ENCODE peak calls at places on chromosome 7, in six cellular contexts. One of them, this sample, is unnamed. For H3K27me3 and H3K36me3, the result is how much of the 10 kb centered on the place peaks cover.

GRCh38 chr7:51234139-51234538 is 82.5 kb downstream of the COBL start:
- DNase-seq in mammary epithelial cell: no peak
- DNase-seq in WERI-Rb-1: no peak
- DNase-seq in CD4-positive, CD25-positive, alpha-beta regulatory T cell: no peak
- DNase-seq in lung: no peak
- DNase-seq in SK-N-SH: no peak
- DNase-seq in this sample: no peak

GRCh38 chr7:146027243-146027642 is 89.4 kb upstream of the CNTNAP2 start:
- DNase-seq in mammary epithelial cell: no peak
- DNase-seq in WERI-Rb-1: no peak
- DNase-seq in CD4-positive, CD25-positive, alpha-beta regulatory T cell: no peak
- DNase-seq in lung: no peak
- DNase-seq in SK-N-SH: no peak
- DNase-seq in this sample: no peak

GRCh38 chr7:325811-326210 is 35.8 kb downstream of the FOXL3 start:
- DNase-seq in mammary epithelial cell: no peak
- DNase-seq in WERI-Rb-1: no peak
- DNase-seq in CD4-positive, CD25-positive, alpha-beta regulatory T cell: no peak
- DNase-seq in lung: no peak
- DNase-seq in SK-N-SH: no peak
- DNase-seq in this sample: no peak

GRCh38 chr7:28155964-28156363 is 24.6 kb downstream of the JAZF1 start:
- DNase-seq in mammary epithelial cell: peak
- DNase-seq in WERI-Rb-1: no peak
- DNase-seq in CD4-positive, CD25-positive, alpha-beta regulatory T cell: no peak
- DNase-seq in lung: no peak
- DNase-seq in SK-N-SH: no peak
- DNase-seq in this sample: no peak

GRCh38 chr7:89085580-89085979 is 290.0 kb upstream of the TEX47 start:
- DNase-seq in mammary epithelial cell: no peak
- DNase-seq in WERI-Rb-1: peak
- DNase-seq in CD4-positive, CD25-positive, alpha-beta regulatory T cell: no peak
- DNase-seq in lung: no peak
- DNase-seq in SK-N-SH: peak
- DNase-seq in this sample: no peak

GRCh38 chr7:119935418-119936025 is 337.5 kb upstream of the KCND2 start:
- DNase-seq in mammary epithelial cell: peak
- DNase-seq in WERI-Rb-1: no peak
- DNase-seq in CD4-positive, CD25-positive, alpha-beta regulatory T cell: peak
- DNase-seq in lung: no peak
- DNase-seq in SK-N-SH: peak
- DNase-seq in this sample: no peak

GRCh38 chr7:133613250-133613649 is 360.4 kb downstream of the EXOC4 start:
- DNase-seq in mammary epithelial cell: no peak
- DNase-seq in WERI-Rb-1: no peak
- DNase-seq in CD4-positive, CD25-positive, alpha-beta regulatory T cell: no peak
- DNase-seq in lung: no peak
- DNase-seq in SK-N-SH: no peak
- DNase-seq in this sample: no peak

GRCh38 chr7:15891151-15891842 is 204.8 kb upstream of the MEOX2 start:
- DNase-seq in mammary epithelial cell: no peak
- DNase-seq in WERI-Rb-1: no peak
- DNase-seq in CD4-positive, CD25-positive, alpha-beta regulatory T cell: no peak
- DNase-seq in lung: no peak
- DNase-seq in SK-N-SH: no peak
- DNase-seq in this sample: no peak

GRCh38 chr7:102119213-102119651 is 167.4 kb upstream of the SH2B2 start:
- DNase-seq in mammary epithelial cell: peak
- DNase-seq in WERI-Rb-1: no peak
- DNase-seq in CD4-positive, CD25-positive, alpha-beta regulatory T cell: no peak
- DNase-seq in lung: no peak
- DNase-seq in SK-N-SH: no peak
- DNase-seq in this sample: no peak

GRCh38 chr7:116501425-116502167 is 2.1 kb downstream of the CAV2 start:
- DNase-seq in mammary epithelial cell: peak
- DNase-seq in WERI-Rb-1: no peak
- DNase-seq in CD4-positive, CD25-positive, alpha-beta regulatory T cell: no peak
- DNase-seq in lung: no peak
- DNase-seq in SK-N-SH: no peak
- DNase-seq in this sample: no peak

GRCh38 chr7:1845536-1846311 is 175.6 kb downstream of the ELFN1 start:
- DNase-seq in mammary epithelial cell: no peak
- DNase-seq in WERI-Rb-1: peak
- DNase-seq in CD4-positive, CD25-positive, alpha-beta regulatory T cell: no peak
- DNase-seq in lung: no peak
- DNase-seq in SK-N-SH: peak
- DNase-seq in this sample: no peak

GRCh38 chr7:24756545-24756988 is 697 bp downstream of the GSDME start:
- DNase-seq in mammary epithelial cell: no peak
- DNase-seq in WERI-Rb-1: no peak
- DNase-seq in CD4-positive, CD25-positive, alpha-beta regulatory T cell: peak
- DNase-seq in lung: no peak
- DNase-seq in SK-N-SH: no peak
- DNase-seq in this sample: no peak

GRCh38 chr7:36692444-36692843 is 31.9 kb downstream of the AOAH start:
- DNase-seq in mammary epithelial cell: no peak
- DNase-seq in WERI-Rb-1: no peak
- DNase-seq in CD4-positive, CD25-positive, alpha-beta regulatory T cell: peak
- DNase-seq in lung: no peak
- DNase-seq in SK-N-SH: no peak
- DNase-seq in this sample: no peak

GRCh38 chr7:55570218-55570873 is 2.0 kb downstream of the VOPP1 start:
- DNase-seq in mammary epithelial cell: no peak
- DNase-seq in WERI-Rb-1: no peak
- DNase-seq in CD4-positive, CD25-positive, alpha-beta regulatory T cell: peak
- DNase-seq in lung: no peak
- DNase-seq in SK-N-SH: no peak
- DNase-seq in this sample: no peak

GRCh38 chr7:130009848-130010688 is 41.1 kb downstream of the ZC3HC1 start:
- DNase-seq in mammary epithelial cell: peak
- DNase-seq in WERI-Rb-1: no peak
- DNase-seq in CD4-positive, CD25-positive, alpha-beta regulatory T cell: peak
- DNase-seq in lung: no peak
- DNase-seq in SK-N-SH: peak
- DNase-seq in this sample: no peak

GRCh38 chr7:43572516-43573049 is 10.3 kb upstream of the STK17A start:
- DNase-seq in mammary epithelial cell: peak
- DNase-seq in WERI-Rb-1: no peak
- DNase-seq in CD4-positive, CD25-positive, alpha-beta regulatory T cell: peak
- DNase-seq in lung: peak
- DNase-seq in SK-N-SH: no peak
- DNase-seq in this sample: no peak

GRCh38 chr7:80937336-80937735 is 18.5 kb upstream of the SEMA3C start:
- DNase-seq in mammary epithelial cell: no peak
- DNase-seq in WERI-Rb-1: no peak
- DNase-seq in CD4-positive, CD25-positive, alpha-beta regulatory T cell: no peak
- DNase-seq in lung: no peak
- DNase-seq in SK-N-SH: peak
- DNase-seq in this sample: no peak
- H3K4me3 ChIP-seq in mammary epithelial cell: no peak
- H3K4me3 ChIP-seq in WERI-Rb-1: no peak
- H3K4me3 ChIP-seq in CD4-positive, CD25-positive, alpha-beta regulatory T cell: no peak
- H3K4me3 ChIP-seq in lung: no peak
- H3K4me3 ChIP-seq in SK-N-SH: no peak
- H3K4me3 ChIP-seq in this sample: no peak

GRCh38 chr7:96993453-96993865 is 11.9 kb upstream of the DLX6 start:
- DNase-seq in mammary epithelial cell: no peak
- DNase-seq in WERI-Rb-1: no peak
- DNase-seq in CD4-positive, CD25-positive, alpha-beta regulatory T cell: no peak
- DNase-seq in lung: no peak
- DNase-seq in SK-N-SH: no peak
- DNase-seq in this sample: peak
- H3K27me3 ChIP-seq in mammary epithelial cell: half or more
- H3K27me3 ChIP-seq in WERI-Rb-1: under half
- H3K27me3 ChIP-seq in CD4-positive, CD25-positive, alpha-beta regulatory T cell: half or more
- H3K27me3 ChIP-seq in lung: under half
- H3K27me3 ChIP-seq in SK-N-SH: under half
- H3K27me3 ChIP-seq in this sample: half or more

GRCh38 chr7:92043637-92044036 is 90.6 kb downstream of the CYP51A1 start:
- DNase-seq in mammary epithelial cell: no peak
- DNase-seq in WERI-Rb-1: no peak
- DNase-seq in CD4-positive, CD25-positive, alpha-beta regulatory T cell: no peak
- DNase-seq in lung: no peak
- DNase-seq in SK-N-SH: no peak
- DNase-seq in this sample: no peak
- H3K36me3 ChIP-seq in mammary epithelial cell: under half
- H3K36me3 ChIP-seq in WERI-Rb-1: half or more
- H3K36me3 ChIP-seq in CD4-positive, CD25-positive, alpha-beta regulatory T cell: half or more
- H3K36me3 ChIP-seq in lung: under half
- H3K36me3 ChIP-seq in SK-N-SH: half or more
- H3K36me3 ChIP-seq in this sample: under half

DNA sequence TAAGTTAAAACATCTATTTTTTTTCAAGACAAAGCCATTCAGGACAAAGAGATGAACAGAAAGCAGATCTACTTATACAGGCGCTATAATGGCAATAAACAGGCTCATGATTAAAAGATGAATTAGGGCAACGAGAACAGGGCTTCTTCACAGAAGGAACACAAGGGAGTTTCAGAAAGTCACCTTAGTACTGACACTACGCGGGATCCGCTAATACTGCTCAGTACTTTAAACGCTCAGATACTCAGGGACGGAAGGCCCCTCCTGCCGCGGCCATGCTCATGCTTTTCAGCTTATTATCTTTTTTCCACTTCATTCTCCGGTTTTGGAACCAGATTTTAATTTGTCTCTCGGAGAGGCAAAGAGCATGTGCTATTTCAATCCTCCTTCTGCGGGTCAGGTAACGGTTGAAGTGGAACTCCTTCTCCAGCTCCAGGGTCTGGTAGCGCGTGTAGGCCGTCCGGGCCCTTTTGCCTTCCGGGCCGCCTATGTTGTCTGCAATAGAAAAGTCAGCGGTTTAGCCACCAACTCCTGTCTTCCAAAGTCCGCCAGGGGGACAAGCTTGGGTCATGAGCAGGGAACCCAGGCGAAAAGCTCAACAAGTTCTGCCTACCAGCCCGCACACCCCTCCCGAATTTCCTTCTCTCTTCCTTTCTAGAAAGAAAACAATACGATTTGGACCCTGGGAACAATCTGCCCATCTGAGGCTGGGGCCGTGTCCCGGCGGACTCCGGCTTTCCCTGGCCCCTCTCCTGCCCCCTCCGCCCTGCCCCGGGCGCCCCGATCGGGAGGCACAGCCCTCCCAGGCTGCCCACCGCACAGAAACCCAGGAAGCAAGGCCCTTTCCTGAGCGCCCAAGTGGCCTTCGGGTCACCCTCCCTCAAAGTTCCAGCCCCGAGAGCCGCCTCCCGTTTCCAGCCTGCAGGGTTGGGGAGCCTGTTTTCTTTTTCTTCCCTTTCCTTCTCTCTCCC is 1.6 kb downstream of the HOXA5 start:
- DNase-seq in mammary epithelial cell: peak
- DNase-seq in WERI-Rb-1: no peak
- DNase-seq in CD4-positive, CD25-positive, alpha-beta regulatory T cell: no peak
- DNase-seq in lung: no peak
- DNase-seq in SK-N-SH: peak
- DNase-seq in this sample: peak
- H3K4me3 ChIP-seq in mammary epithelial cell: peak
- H3K4me3 ChIP-seq in WERI-Rb-1: no peak
- H3K4me3 ChIP-seq in CD4-positive, CD25-positive, alpha-beta regulatory T cell: no peak
- H3K4me3 ChIP-seq in lung: peak
- H3K4me3 ChIP-seq in SK-N-SH: no peak
- H3K4me3 ChIP-seq in this sample: no peak

GRCh38 chr7:20776942-20777341 is 9.7 kb downstream of the SP8 start:
- DNase-seq in mammary epithelial cell: no peak
- DNase-seq in WERI-Rb-1: no peak
- DNase-seq in CD4-positive, CD25-positive, alpha-beta regulatory T cell: no peak
- DNase-seq in lung: no peak
- DNase-seq in SK-N-SH: no peak
- DNase-seq in this sample: peak

GRCh38 chr7:20776214-20776875 is 10.3 kb downstream of the SP8 start:
- DNase-seq in mammary epithelial cell: no peak
- DNase-seq in WERI-Rb-1: no peak
- DNase-seq in CD4-positive, CD25-positive, alpha-beta regulatory T cell: no peak
- DNase-seq in lung: no peak
- DNase-seq in SK-N-SH: no peak
- DNase-seq in this sample: peak

GRCh38 chr7:20779041-20779440 is 7.6 kb downstream of the SP8 start:
- DNase-seq in mammary epithelial cell: no peak
- DNase-seq in WERI-Rb-1: no peak
- DNase-seq in CD4-positive, CD25-positive, alpha-beta regulatory T cell: no peak
- DNase-seq in lung: no peak
- DNase-seq in SK-N-SH: no peak
- DNase-seq in this sample: peak

GRCh38 chr7:20778063-20778721 is 8.5 kb downstream of the SP8 start:
- DNase-seq in mammary epithelial cell: peak
- DNase-seq in WERI-Rb-1: peak
- DNase-seq in CD4-positive, CD25-positive, alpha-beta regulatory T cell: no peak
- DNase-seq in lung: no peak
- DNase-seq in SK-N-SH: peak
- DNase-seq in this sample: peak

GRCh38 chr7:20777377-20778062 is 9.2 kb downstream of the SP8 start:
- DNase-seq in mammary epithelial cell: no peak
- DNase-seq in WERI-Rb-1: no peak
- DNase-seq in CD4-positive, CD25-positive, alpha-beta regulatory T cell: no peak
- DNase-seq in lung: no peak
- DNase-seq in SK-N-SH: no peak
- DNase-seq in this sample: no peak
- H3K27me3 ChIP-seq in mammary epithelial cell: under half
- H3K27me3 ChIP-seq in WERI-Rb-1: half or more
- H3K27me3 ChIP-seq in CD4-positive, CD25-positive, alpha-beta regulatory T cell: under half
- H3K27me3 ChIP-seq in lung: under half
- H3K27me3 ChIP-seq in SK-N-SH: half or more
- H3K27me3 ChIP-seq in this sample: under half